ENCODE peak calls at places on chromosomes 1 and 21, in five cellular contexts. C is HEK293T, H is GM12878, L is H1, A is NT2/D1. S is an unnamed sample.

GRCh38 chr1:75338974-75339483 is 204.8 kb downstream of the LHX8 start:
- DNase-seq in L (no peak), C (no peak), A (no peak), H (peak), S (no peak)

GRCh38 chr1:27335506-27336422 is 6.1 kb upstream of the SYTL1 start:
- DNase-seq in C (no peak), H (no peak), A (no peak), L (no peak), S (no peak)

GRCh38 chr1:197355248-197355995 is 87.4 kb downstream of the CRB1 start:
- DNase-seq in A (no peak), L (no peak), C (no peak), H (no peak), S (no peak)

GRCh38 chr1:234782821-234783220 is 172.8 kb upstream of the IRF2BP2 start:
- DNase-seq in A (peak), C (no peak), L (no peak), H (no peak), S (no peak)

GRCh38 chr1:77473690-77474089 is 191.9 kb downstream of the AK5 start:
- DNase-seq in A (no peak), L (no peak), C (no peak), H (no peak), S (no peak)

GRCh38 chr1:168726311-168726710 is 2.7 kb downstream of the DPT start:
- DNase-seq in C (no peak), L (no peak), A (no peak), H (no peak), S (no peak)

GRCh38 chr1:62358974-62359373 is 39.7 kb upstream of the KANK4 start:
- DNase-seq in A (no peak), L (no peak), H (no peak), C (no peak), S (no peak)

GRCh38 chr1:229407206-229408026 is 26.5 kb downstream of the ACTA1 start:
- DNase-seq in L (no peak), C (no peak), H (no peak), A (no peak), S (no peak)

GRCh38 chr21:17003763-17004373 is 509.0 kb upstream of the CXADR start:
- DNase-seq in A (no peak), H (no peak), C (no peak), L (no peak), S (no peak)

GRCh38 chr1:71834570-71835441 is 447.5 kb downstream of the NEGR1 start:
- DNase-seq in C (no peak), L (no peak), H (no peak), A (no peak), S (no peak)

GRCh38 chr1:34781844-34782391 is 904 bp downstream of the GJB3 start:
- DNase-seq in H (no peak), C (no peak), A (no peak), L (no peak), S (no peak)

DNA sequence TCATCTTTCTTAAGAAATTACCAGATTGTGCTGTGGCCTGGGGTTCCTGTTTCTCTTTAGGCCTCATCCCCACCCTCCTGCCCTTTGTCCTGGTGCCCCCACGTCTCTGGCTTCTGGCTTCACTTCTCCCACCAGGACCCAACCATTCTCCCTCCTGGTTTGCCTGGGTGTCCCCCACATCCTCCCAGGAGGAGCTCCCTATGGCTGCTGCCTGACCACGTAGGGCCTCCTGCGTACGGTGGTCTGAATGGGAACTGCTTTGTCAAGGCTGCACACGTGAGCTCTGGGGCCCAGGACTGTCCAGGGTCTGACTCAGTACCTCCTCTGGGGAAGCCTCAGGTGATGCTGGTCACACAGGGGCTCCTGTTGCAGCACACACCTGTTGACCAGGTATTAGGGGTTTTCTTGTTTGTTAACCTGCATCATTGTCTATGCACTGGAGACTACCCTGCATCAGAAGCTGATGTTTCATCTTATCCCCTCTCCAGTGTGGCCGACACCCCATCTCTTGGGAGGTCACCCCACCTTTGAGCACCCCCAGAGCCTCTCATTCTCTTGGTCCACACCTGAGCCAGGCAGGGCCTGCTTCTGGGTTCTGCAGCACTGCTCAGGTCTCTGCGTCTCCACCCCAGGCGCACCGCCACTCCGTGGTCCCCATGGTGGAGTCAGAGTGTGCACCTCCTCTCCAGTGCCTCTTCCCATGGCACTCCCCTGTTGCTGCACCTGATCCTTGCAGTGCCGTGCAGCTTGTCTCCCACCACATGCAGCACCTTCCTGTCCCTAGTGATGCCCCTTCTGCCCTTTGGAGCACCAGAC is 65.8 kb downstream of the S100B start:
- DNase-seq in L (no peak), H (no peak), C (no peak), A (no peak), S (no peak)
- TF ChIP-seq SUZ12 in L (no peak), H (no peak), C (no peak), A (no peak), S (no peak)

DNA sequence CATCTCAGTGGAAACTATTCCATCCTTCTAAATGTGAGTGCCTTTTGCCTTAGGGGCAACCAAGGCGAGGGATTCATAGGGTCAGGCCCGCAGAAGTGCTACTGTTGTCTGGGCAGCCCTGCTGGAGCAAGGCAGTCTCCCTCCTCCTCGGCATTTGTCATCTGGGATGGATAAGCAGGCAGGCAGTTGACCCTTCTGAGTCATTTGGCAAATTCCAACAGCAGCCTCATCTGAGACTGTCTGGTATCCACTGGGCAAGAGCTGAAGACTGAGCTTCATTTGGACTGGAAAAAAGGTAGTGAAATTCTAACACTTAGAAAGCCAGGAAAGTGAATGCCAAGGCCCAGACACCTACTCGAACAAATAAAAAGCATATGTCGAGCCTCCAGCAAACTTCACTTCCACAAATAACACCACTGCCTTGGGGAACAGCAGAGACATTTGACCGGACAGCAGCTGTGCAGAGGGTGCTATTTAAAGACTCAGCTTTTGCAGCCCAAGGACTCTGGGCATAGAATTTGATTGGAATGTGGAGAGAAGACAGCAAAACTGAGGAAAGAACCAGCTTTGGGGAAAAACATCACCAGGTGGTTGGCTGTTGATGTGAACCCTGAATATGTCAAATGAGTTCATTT is 4.0 kb upstream of the ZBTB40 start:
- DNase-seq in H (no peak), L (no peak), C (no peak), A (no peak), S (no peak)
- TF ChIP-seq SUZ12 in H (no peak), L (no peak), C (no peak), A (no peak), S (no peak)

GRCh38 chr1:247111636-247112478 is 7.7 kb upstream of the ZNF669 start:
- DNase-seq in H (no peak), A (no peak), C (peak), L (no peak), S (peak)
- TF ChIP-seq SUZ12 in H (no peak), A (no peak), C (no peak), L (peak), S (no peak)

GRCh38 chr1:22351757-22352080 is 99.9 kb upstream of the ZBTB40 start:
- DNase-seq in L (no peak), C (no peak), H (no peak), A (no peak), S (no peak)

GRCh38 chr1:22350987-22351756 is 100.5 kb upstream of the ZBTB40 start:
- DNase-seq in L (no peak), H (no peak), C (no peak), A (no peak), S (no peak)

GRCh38 chr1:22347854-22348760 is 103.5 kb upstream of the ZBTB40 start:
- DNase-seq in C (no peak), A (no peak), L (no peak), H (no peak), S (peak)

GRCh38 chr1:22350171-22350961 is 101.3 kb upstream of the ZBTB40 start:
- DNase-seq in C (peak), A (no peak), L (no peak), H (no peak), S (no peak)

DNA sequence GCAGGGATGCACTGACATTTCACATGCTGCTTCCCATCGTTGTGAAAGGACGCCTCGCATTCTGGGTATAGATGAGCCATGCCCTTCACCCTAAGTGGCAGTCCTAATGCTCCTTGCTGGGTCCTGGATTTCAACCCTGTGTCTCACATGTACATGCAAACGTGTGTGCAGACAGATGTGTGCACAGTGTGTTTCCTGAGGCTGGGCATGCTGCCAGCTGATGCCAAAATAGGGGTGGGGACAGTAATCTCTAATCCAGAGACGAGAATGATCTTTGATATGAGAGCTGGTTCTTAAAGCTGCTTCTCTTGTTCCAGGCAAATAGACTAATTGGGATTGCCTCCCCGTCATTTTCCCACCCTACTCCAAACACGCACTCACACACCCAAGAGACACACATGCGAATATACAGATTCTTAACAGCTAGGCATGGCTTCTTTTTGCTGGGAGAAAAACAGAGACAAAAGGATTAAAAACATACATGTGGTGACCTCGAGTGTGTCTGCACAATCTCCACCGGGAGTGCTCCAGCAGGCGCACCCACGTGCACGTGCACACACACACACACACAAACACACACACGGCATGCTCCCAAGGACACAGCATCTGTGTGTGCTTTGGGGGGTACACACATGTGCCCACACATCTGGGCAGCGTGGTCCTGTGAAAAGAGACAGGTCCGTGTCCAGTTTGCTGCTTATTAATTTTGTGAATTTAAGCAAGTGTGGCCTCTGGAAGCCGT is 102.2 kb upstream of the ZBTB40 start:
- DNase-seq in H (no peak), C (no peak), A (no peak), L (no peak), S (no peak)
- TF ChIP-seq SUZ12 in H (no peak), C (no peak), A (no peak), L (no peak), S (no peak)

GRCh38 chr1:66492424-66492823 is 41.5 kb upstream of the SGIP1 start:
- DNase-seq in C (no peak), L (no peak), A (no peak), H (no peak), S (no peak)
- TF ChIP-seq SUZ12 in C (no peak), L (no peak), A (no peak), H (no peak), S (no peak)

DNA sequence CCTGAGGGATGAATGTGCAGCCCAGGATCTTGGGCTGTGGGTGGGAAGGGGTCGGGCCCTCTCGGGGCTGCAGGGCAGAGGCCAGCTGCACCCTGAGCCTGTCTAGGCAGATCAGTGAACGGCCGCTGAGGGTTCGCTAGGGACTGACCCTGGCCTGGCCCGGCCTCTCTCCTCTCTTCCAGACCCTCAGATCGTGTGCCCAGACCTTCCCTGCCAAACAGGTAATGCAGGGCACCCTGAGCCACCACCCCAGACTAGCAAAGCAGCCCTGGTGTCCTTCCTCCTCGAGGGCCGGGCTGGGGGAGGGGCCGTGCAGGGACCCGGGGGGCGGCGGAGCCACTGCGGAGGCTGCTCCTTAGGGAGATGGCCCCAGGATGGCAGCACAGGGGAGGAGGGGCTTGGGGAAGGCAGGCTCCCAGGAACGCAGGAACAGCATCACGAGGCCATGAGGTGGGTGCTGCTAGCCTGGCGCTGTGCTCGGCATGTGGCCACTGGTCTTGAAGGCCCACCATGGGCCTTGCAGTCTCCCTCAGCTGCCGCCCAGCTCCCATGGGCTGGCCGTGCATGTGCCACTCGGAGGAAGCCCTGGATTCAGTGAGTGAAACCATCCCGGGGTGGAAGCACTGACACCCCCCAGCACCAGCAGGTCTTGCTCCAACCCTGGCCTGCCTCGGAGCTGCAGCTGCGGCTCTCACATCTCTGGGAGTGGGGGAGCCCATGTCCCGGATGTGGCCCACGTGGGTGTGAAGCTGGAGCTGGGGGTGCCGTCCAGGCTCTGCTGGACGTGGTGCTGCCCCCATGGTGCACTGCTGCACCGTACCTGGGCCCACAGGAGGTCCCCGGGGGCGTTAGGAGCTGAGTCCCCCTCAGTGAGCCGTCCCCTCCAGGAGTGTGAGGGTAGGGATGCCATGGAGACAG is 28.7 kb downstream of the COL6A2 start:
- DNase-seq in L (no peak), C (no peak), H (no peak), A (no peak), S (no peak)
- TF ChIP-seq SUZ12 in L (no peak), C (no peak), H (no peak), A (no peak), S (no peak)

GRCh38 chr1:58430355-58431335 is 115.9 kb downstream of the OMA1 start:
- DNase-seq in A (no peak), C (no peak), H (no peak), L (no peak), S (no peak)
- TF ChIP-seq SUZ12 in A (no peak), C (no peak), H (no peak), L (no peak), S (no peak)

DNA sequence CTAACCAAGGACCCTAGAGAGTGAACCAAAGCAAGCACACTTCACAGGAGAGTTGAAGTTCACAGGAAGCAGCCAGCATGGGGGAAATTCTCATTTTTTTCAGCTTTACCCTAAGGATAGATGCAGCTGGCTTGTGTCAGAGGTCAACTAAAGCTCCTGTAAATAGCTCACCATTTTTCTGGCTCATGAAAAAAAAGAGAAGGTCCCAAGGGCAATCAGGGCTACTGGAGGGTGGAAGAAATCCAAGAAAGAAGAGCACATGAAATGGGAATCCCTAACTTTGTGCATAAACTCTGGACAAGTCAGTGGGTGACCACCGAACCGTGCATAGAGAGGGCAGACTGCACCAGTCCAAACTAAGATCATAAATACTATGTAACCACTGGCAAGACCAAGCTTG is 58.4 kb downstream of the KCNJ15 start:
- DNase-seq in H (no peak), L (no peak), A (no peak), C (no peak), S (no peak)
- TF ChIP-seq SUZ12 in H (no peak), L (no peak), A (no peak), C (no peak), S (no peak)

GRCh38 chr1:245704765-245705164 is 550.0 kb downstream of the KIF26B start:
- DNase-seq in H (no peak), A (no peak), C (no peak), L (no peak), S (no peak)
- TF ChIP-seq SUZ12 in H (no peak), A (no peak), C (no peak), L (no peak), S (no peak)

S was measured in HepG2.